ENCODE peak calls at places on chromosomes 2 and 18, in ten cellular contexts. S is adrenal gland, V is K562, K is Peyer's patch, M is ovary, O is breast epithelium, P is transverse colon, Y is gastrocnemius medialis, G is esophagus squamous epithelium, H is H1. U is an unnamed sample.

GRCh38 chr18:75154997-75155396 is 53.9 kb downstream of the PTGR3 start:
- DNase-seq in M (no peak), V (no peak), O (no peak), Y (no peak), H (no peak), S (no peak), G (no peak), P (no peak), K (no peak), U (no peak)

GRCh38 chr2:83196225-83196624 is 1262.9 kb downstream of the SUCLG1 start:
- DNase-seq in O (no peak), K (no peak), P (no peak), V (no peak), M (no peak), H (no peak), S (no peak), G (no peak), Y (no peak), U (peak)

GRCh38 chr18:24968233-24968775 is 383.7 kb downstream of the ZNF521 start:
- DNase-seq in S (no peak), M (no peak), H (no peak), O (no peak), Y (no peak), K (no peak), V (no peak), G (no peak), P (no peak), U (no peak)

GRCh38 chr2:41965886-41966285 is 81.9 kb upstream of the PKDCC start:
- DNase-seq in H (no peak), M (no peak), G (no peak), V (no peak), K (no peak), O (no peak), Y (peak), S (peak), P (peak), U (no peak)

GRCh38 chr18:44178476-44178875 is 502.2 kb upstream of the SETBP1 start:
- DNase-seq in K (no peak), H (no peak), M (peak), P (no peak), S (no peak), Y (no peak), V (no peak), G (no peak), O (no peak), U (no peak)

GRCh38 chr2:119352357-119352756 is 14.3 kb downstream of the C2orf76 start:
- DNase-seq in M (no peak), O (no peak), K (no peak), H (no peak), Y (peak), V (no peak), P (no peak), S (no peak), G (no peak), U (no peak)

GRCh38 chr2:102708847-102709559 is 52.8 kb upstream of the TMEM182 start:
- DNase-seq in V (no peak), M (no peak), S (no peak), G (no peak), Y (no peak), K (no peak), P (no peak), H (no peak), O (no peak), U (no peak)

GRCh38 chr2:48107326-48107925 is 201.1 kb upstream of the FBXO11 start:
- DNase-seq in M (no peak), K (no peak), S (no peak), Y (no peak), G (no peak), P (no peak), O (no peak), V (no peak), H (no peak), U (peak)

DNA sequence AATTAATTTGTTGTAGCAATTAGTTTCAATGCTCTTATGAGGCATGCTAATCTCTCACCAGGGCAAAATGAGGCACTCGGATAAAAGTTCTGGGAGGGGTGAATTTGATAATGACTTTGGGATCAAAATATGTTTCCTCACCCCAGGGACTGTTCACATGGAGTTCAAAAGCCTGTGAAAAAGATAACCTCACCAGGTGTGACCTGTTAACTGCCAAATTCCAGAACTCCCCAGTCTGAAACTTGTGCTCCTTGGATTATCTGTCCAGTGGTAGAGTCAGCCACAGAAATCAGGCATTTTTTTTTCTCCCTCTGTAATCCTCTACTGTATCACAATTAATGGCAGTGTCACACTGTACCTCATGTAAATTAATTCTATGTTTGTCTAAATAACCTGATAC is 191.0 kb downstream of the VWC2L start:
- DNase-seq in P (no peak), S (no peak), O (no peak), G (no peak), Y (no peak), V (no peak), M (no peak), K (no peak), H (no peak), U (no peak)
- TF ChIP-seq POLR2A in P (no peak), S (no peak), O (no peak), G (no peak), Y (no peak), V (no peak), M (no peak), K (no peak), H (no peak), U (no peak)

GRCh38 chr2:73984922-73985317 is 210 bp downstream of the TET3 start:
- DNase-seq in S (peak), V (no peak), Y (no peak), P (peak), K (peak), G (no peak), M (peak), H (no peak), O (no peak), U (peak)
- TF ChIP-seq POLR2A in S (peak), V (no peak), Y (peak), P (no peak), K (peak), G (no peak), M (no peak), H (peak), O (no peak), U (no peak)

GRCh38 chr2:156437272-156437671 is 1.1 kb downstream of the GPD2 start:
- DNase-seq in O (no peak), K (peak), P (peak), M (no peak), Y (peak), G (no peak), H (no peak), S (peak), V (no peak), U (peak)

GRCh38 chr2:156436477-156437085 is 402 bp downstream of the GPD2 start:
- DNase-seq in V (no peak), S (no peak), P (peak), M (no peak), G (no peak), Y (peak), O (no peak), K (peak), H (no peak), U (peak)

GRCh38 chr2:156434461-156435291 is 1.5 kb upstream of the GPD2 start:
- DNase-seq in H (no peak), Y (peak), S (no peak), V (no peak), O (no peak), M (no peak), P (no peak), K (no peak), G (no peak), U (no peak)

GRCh38 chr2:156435392-156435724 is 821 bp upstream of the GPD2 start:
- DNase-seq in K (no peak), Y (no peak), P (no peak), M (no peak), V (no peak), H (no peak), S (no peak), O (no peak), G (no peak), U (no peak)

DNA sequence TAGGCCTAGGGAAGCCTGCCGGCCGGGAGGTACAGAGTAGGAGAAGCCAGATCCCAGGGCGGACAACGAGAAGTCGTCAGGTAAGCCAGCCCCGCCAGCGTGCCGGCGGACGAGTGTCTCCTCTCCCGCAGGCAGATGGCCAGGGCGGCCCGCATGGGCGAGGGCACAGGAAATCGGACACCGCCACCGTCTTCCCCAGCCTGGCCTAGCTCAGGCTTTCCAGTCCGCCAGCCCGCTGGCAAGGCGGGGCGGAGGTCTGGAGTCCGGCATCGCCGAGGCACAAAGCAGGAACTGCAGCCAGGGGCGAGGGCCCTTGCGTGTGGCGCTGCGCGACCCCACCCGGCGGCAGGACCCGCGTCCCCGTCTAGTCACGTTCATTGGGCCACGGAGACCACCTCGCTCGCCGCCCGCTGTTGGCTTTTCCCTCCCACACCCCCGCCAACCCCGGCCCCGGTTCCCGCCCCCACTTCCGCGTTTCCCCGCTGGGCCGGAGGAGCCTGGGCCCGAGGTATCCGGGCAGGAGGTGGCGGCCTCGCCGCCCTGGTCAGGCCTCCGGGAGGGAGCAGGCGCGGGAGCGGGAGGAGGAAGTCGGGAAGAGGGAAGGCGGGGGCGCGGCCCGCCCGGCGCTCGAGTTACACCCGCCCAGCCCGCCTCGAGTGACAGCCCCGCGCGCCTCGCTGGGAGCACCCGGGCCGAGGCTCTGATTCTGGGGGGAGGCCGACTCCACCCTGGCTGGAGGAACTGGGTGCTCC is at the start of gene GPD2:
- DNase-seq in H (peak), V (peak), Y (peak), G (peak), M (peak), K (peak), O (peak), P (peak), S (peak), U (peak)
- TF ChIP-seq POLR2A in H (peak), V (peak), Y (peak), G (no peak), M (peak), K (peak), O (peak), P (peak), S (peak), U (peak)

GRCh38 chr2:196066794-196067382 is 1.7 kb downstream of the DNAH7 start:
- DNase-seq in O (no peak), M (no peak), V (peak), H (no peak), S (no peak), K (no peak), G (no peak), Y (no peak), P (no peak), U (peak)

GRCh38 chr2:196063773-196064172 is 4.9 kb downstream of the DNAH7 start:
- DNase-seq in S (no peak), P (no peak), G (no peak), K (no peak), O (no peak), Y (no peak), H (no peak), V (no peak), M (no peak), U (no peak)

GRCh38 chr2:196073521-196073920 is 4.9 kb upstream of the DNAH7 start:
- DNase-seq in K (peak), O (no peak), M (no peak), P (no peak), V (no peak), S (peak), G (no peak), Y (no peak), H (no peak), U (no peak)

GRCh38 chr2:196068271-196069209 is at the start of gene DNAH7:
- DNase-seq in V (peak), G (peak), O (peak), M (peak), P (peak), Y (peak), K (peak), H (peak), S (peak), U (peak)
- TF ChIP-seq POLR2A in V (no peak), G (no peak), O (no peak), M (no peak), P (peak), Y (no peak), K (peak), H (no peak), S (peak), U (no peak)

GRCh38 chr2:161136194-161136593 is 24.0 kb upstream of the TANK start:
- DNase-seq in O (no peak), S (no peak), G (no peak), V (no peak), K (no peak), P (no peak), H (no peak), Y (no peak), M (no peak), U (no peak)

GRCh38 chr2:161136696-161137324 is 23.4 kb upstream of the TANK start:
- DNase-seq in Y (no peak), M (no peak), O (no peak), P (no peak), S (no peak), K (no peak), G (no peak), V (no peak), H (no peak), U (peak)

GRCh38 chr2:161139098-161139987 is 20.9 kb upstream of the TANK start:
- DNase-seq in G (no peak), Y (no peak), S (no peak), P (no peak), K (no peak), V (no peak), O (no peak), M (no peak), H (no peak), U (peak)

GRCh38 chr2:161141033-161141432 is 19.2 kb upstream of the TANK start:
- DNase-seq in K (no peak), H (no peak), O (no peak), Y (no peak), V (no peak), P (no peak), M (no peak), G (no peak), S (no peak), U (no peak)

GRCh38 chr2:161138429-161138828 is 21.8 kb upstream of the TANK start:
- DNase-seq in S (no peak), O (no peak), G (no peak), K (no peak), H (no peak), M (no peak), Y (no peak), P (no peak), V (no peak), U (no peak)
- TF ChIP-seq POLR2A in S (no peak), O (no peak), G (no peak), K (no peak), H (no peak), M (no peak), Y (no peak), P (no peak), V (no peak), U (no peak)

GRCh38 chr2:179809606-179810005 is 51.8 kb downstream of the ZNF385B start:
- DNase-seq in G (no peak), S (no peak), M (no peak), K (no peak), Y (no peak), H (no peak), V (no peak), O (no peak), P (no peak), U (no peak)
- TF ChIP-seq POLR2A in G (no peak), S (no peak), M (no peak), K (no peak), Y (no peak), H (no peak), V (no peak), O (no peak), P (no peak), U (no peak)

DNA sequence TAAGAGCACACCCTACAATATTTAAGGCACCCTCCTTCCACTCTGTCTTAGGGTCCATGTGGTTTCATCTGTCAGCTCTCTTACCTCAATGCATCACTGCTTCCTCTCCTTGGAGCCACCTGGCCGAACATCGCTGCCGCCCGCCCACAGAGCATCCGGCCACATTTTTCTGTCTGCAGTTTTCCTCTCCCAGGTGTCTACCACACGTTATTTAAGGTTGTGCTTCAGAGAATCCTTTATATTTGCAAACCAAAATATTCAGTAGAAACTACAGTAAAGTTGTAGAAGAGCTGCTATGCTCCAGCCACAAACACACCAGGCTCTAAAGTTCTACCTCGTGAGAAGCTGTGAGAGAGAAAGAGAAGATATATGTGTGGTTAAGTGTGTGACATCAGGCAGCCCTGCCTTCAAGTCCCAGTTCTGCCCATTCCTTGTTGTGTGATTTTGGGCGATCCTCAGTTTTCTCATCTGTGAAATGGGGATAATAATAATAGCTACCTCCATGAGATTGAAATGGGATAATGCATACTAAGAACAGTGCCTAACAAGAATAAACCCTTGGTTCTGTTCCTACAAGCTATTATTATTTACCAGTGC is 4.9 kb upstream of the STK17B start:
- DNase-seq in G (peak), Y (no peak), M (no peak), P (peak), H (no peak), V (no peak), K (peak), O (no peak), S (no peak), U (no peak)
- TF ChIP-seq POLR2A in G (no peak), Y (no peak), M (no peak), P (peak), H (no peak), V (no peak), K (no peak), O (no peak), S (no peak), U (no peak)

GRCh38 chr2:130797493-130798435 is 39.0 kb upstream of the ARHGEF4 start:
- DNase-seq in M (peak), O (peak), V (peak), H (peak), Y (peak), K (peak), P (peak), S (peak), G (peak), U (peak)
- TF ChIP-seq POLR2A in M (no peak), O (no peak), V (peak), H (no peak), Y (no peak), K (peak), P (peak), S (peak), G (no peak), U (no peak)

GRCh38 chr18:31591628-31592027 is at the start of gene TTR:
- DNase-seq in P (no peak), H (no peak), O (no peak), K (no peak), Y (no peak), M (no peak), G (no peak), V (no peak), S (no peak), U (no peak)
- TF ChIP-seq POLR2A in P (no peak), H (no peak), O (no peak), K (no peak), Y (no peak), M (no peak), G (no peak), V (no peak), S (no peak), U (no peak)

GRCh38 chr18:60331890-60332289 is 40.7 kb downstream of the MC4R start:
- DNase-seq in M (no peak), G (no peak), S (peak), H (no peak), V (no peak), K (no peak), O (no peak), Y (no peak), P (no peak), U (no peak)
- TF ChIP-seq POLR2A in M (no peak), G (no peak), S (no peak), H (no peak), V (no peak), K (no peak), O (no peak), Y (no peak), P (no peak), U (no peak)